ENCODE peak calls at places on chromosomes 13 and 19, in six cellular contexts. A is heart left ventricle; T is neural progenitor cell; M is HCT116; Z is CD8-positive, alpha-beta T cell; X is K562. J is an unnamed sample. For H3K4me1, the result is how much of the 10 kb centered on the place peaks cover.

GRCh38 chr13:107851670-107852460 is 363.5 kb downstream of the LIG4 start:
- DNase-seq in X (peak), A (no peak), T (peak), Z (no peak), M (no peak), J (no peak)

GRCh38 chr13:52846567-52847321 is 1.7 kb downstream of the PCDH8 start:
- DNase-seq in M (no peak), T (peak), X (no peak), Z (no peak), A (peak), J (peak)

GRCh38 chr19:50870417-50871089 is 2.7 kb upstream of the KLK2 start:
- DNase-seq in X (peak), T (peak), M (no peak), A (no peak), Z (no peak), J (no peak)

GRCh38 chr13:95552539-95553270 is at the start of gene CLDN10:
- DNase-seq in X (peak), M (no peak), Z (no peak), A (peak), T (peak), J (no peak)

GRCh38 chr19:5150902-5151741 is 182.2 kb downstream of the KDM4B start:
- DNase-seq in A (peak), T (no peak), Z (no peak), X (no peak), M (no peak), J (no peak)

GRCh38 chr13:62964522-62964921 is 1548.9 kb upstream of the PCDH20 start:
- DNase-seq in A (no peak), T (no peak), X (no peak), Z (no peak), M (no peak), J (no peak)

GRCh38 chr13:110443633-110444225 is 117.8 kb downstream of the RAB20 start:
- DNase-seq in M (no peak), T (no peak), X (no peak), A (no peak), Z (no peak), J (no peak)

GRCh38 chr13:27024062-27024461 is 147.5 kb downstream of the USP12 start:
- DNase-seq in A (no peak), T (no peak), M (no peak), Z (no peak), X (no peak), J (no peak)

GRCh38 chr13:35712907-35713685 is 236.6 kb upstream of the MAB21L1 start:
- DNase-seq in T (no peak), A (no peak), X (no peak), Z (no peak), M (no peak), J (no peak)

GRCh38 chr19:45878043-45878794 is 7.7 kb downstream of the IRF2BP1 start:
- DNase-seq in Z (no peak), X (no peak), A (no peak), M (no peak), T (no peak), J (no peak)
- H3K4me1 ChIP-seq in Z (under half), X (half or more), A (under half), M (under half), T (under half), J (under half)

DNA sequence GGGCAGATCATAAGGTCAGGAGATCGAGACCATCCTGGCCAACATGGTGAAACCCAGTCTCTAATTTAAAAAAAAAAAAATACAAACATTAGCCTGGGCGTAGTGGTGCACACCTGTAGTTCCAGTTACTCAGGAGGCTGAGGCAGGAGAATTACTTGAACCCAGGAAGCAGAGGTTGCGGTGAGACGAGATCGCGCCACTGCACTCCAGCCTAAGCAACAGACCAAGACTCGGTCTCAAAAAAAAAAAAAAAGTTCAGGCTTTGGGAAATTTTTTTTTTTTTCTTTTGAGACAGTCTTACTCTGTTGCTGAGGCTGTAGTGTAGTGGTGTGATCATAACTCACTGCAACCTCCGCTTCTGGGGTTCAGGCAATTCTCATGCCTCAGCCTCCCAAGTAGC is 14.7 kb downstream of the LSM14A start:
- DNase-seq in A (no peak), X (no peak), T (no peak), M (no peak), Z (no peak), J (no peak)
- H3K4me1 ChIP-seq in A (under half), X (under half), T (under half), M (under half), Z (half or more), J (half or more)

GRCh38 chr19:2062770-2063169 is 11.7 kb upstream of the MKNK2 start:
- DNase-seq in M (no peak), X (no peak), Z (no peak), A (no peak), T (no peak), J (peak)

GRCh38 chr19:2059422-2060201 is 8.6 kb upstream of the MKNK2 start:
- DNase-seq in A (peak), X (peak), T (peak), Z (no peak), M (peak), J (peak)

GRCh38 chr19:2061936-2062729 is 11.1 kb upstream of the MKNK2 start:
- DNase-seq in X (peak), A (no peak), M (no peak), Z (no peak), T (peak), J (no peak)

GRCh38 chr19:2063824-2064223 is 12.8 kb upstream of the MKNK2 start:
- DNase-seq in T (no peak), X (no peak), M (no peak), A (no peak), Z (no peak), J (peak)

DNA sequence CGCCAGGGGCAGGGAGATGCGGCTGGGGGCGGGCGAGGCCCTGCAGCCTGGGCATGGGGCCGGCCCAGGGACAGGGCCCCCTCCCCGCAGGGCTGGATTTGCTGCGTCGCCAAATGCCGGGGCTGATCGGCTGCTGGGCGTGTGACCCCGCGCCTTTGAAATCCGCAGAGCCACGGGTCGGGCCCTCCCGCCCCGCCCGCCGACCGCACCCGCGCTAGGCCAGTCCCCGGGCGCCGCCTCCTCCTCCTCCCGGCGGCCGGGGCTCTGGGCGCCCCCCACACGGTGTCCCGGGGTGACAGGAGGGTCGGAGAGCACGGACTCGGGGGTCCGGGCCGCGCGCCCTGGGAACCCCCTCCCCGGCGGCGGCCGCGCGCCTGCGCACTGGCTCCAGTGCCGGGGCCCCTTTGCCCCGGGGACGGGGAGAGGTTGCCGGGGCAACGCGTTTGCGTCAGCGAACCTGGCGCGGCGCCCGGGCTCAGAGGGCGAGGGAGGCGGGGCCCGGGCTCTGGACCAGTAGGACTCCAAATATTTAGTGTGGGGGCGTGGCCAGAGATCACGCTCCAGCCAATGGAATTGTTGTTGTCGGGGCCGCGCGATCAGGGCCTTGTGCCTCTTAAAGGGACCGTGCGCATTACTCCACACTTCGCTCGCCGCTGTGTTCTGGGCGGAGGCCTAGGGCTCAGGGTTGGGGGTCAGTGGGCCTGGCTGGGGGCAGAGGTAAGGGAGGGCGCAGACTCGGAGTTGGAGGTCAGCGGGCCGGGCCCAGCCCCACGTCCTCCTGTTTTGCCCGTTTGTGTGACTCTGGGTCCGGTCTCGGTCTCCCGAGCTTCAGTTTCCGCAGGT is 10.3 kb upstream of the MKNK2 start:
- DNase-seq in T (peak), X (peak), M (peak), A (peak), Z (peak), J (peak)
- H3K4me1 ChIP-seq in T (under half), X (half or more), M (half or more), A (under half), Z (half or more), J (half or more)

GRCh38 chr13:113967729-113968462 is 6.0 kb downstream of the C13orf46 start:
- DNase-seq in X (no peak), M (no peak), Z (no peak), T (no peak), A (peak), J (no peak)

GRCh38 chr13:113965383-113965874 is 8.4 kb downstream of the C13orf46 start:
- DNase-seq in Z (no peak), X (no peak), A (no peak), M (no peak), T (no peak), J (no peak)

GRCh38 chr13:113967206-113967720 is 6.6 kb downstream of the C13orf46 start:
- DNase-seq in T (no peak), Z (no peak), M (no peak), X (no peak), A (peak), J (no peak)

GRCh38 chr13:113964251-113964995 is 9.5 kb downstream of the C13orf46 start:
- DNase-seq in T (no peak), M (no peak), Z (no peak), X (no peak), A (peak), J (no peak)

GRCh38 chr13:113965968-113966884 is 7.7 kb downstream of the C13orf46 start:
- DNase-seq in T (no peak), X (no peak), Z (no peak), A (no peak), M (no peak), J (no peak)
- H3K4me1 ChIP-seq in T (under half), X (under half), Z (under half), A (under half), M (under half), J (under half)

GRCh38 chr19:12774588-12775555 is at the start of gene HOOK2:
- DNase-seq in Z (peak), M (peak), A (peak), T (peak), X (no peak), J (no peak)

GRCh38 chr19:12778905-12779161 is 3.5 kb upstream of the HOOK2 start:
- DNase-seq in X (no peak), T (no peak), Z (no peak), M (no peak), A (no peak), J (no peak)

GRCh38 chr19:12777217-12778019 is 2.1 kb upstream of the HOOK2 start:
- DNase-seq in Z (peak), M (no peak), T (peak), A (peak), X (peak), J (peak)

GRCh38 chr19:12779162-12779993 is 4.0 kb upstream of the HOOK2 start:
- DNase-seq in X (peak), T (peak), Z (no peak), A (peak), M (no peak), J (peak)

GRCh38 chr19:12778020-12778904 is 2.9 kb upstream of the HOOK2 start:
- DNase-seq in Z (peak), T (peak), A (peak), X (no peak), M (no peak), J (peak)
- H3K4me1 ChIP-seq in Z (under half), T (under half), A (under half), X (half or more), M (half or more), J (under half)

DNA sequence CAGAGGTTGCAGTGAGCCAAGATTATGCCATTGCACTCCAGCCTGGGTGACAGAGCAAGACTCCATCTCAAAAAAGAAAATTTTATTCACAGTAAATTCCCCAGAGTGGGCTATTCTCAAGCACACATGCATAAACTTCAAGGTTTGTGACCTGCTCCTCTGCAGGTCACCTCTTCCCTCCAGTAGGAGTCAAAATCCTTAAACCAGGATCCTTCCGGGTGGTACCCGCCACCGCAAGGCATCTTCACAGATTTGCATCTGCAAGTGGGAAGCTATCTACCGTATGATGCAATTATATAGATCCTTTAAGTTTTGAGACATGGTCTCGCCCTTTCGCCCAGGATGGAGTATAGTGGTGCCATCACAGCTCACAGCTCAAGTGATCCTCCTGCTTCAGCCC is 3.0 kb upstream of the ECH1 start:
- DNase-seq in A (peak), M (no peak), X (no peak), Z (no peak), T (no peak), J (no peak)
- H3K4me1 ChIP-seq in A (under half), M (under half), X (under half), Z (under half), T (under half), J (under half)

GRCh38 chr19:8389891-8390616 is at the start of gene RAB11B:
- DNase-seq in T (peak), Z (peak), M (peak), X (peak), A (peak), J (peak)
- H3K4me1 ChIP-seq in T (under half), Z (under half), M (under half), X (under half), A (under half), J (under half)

DNA sequence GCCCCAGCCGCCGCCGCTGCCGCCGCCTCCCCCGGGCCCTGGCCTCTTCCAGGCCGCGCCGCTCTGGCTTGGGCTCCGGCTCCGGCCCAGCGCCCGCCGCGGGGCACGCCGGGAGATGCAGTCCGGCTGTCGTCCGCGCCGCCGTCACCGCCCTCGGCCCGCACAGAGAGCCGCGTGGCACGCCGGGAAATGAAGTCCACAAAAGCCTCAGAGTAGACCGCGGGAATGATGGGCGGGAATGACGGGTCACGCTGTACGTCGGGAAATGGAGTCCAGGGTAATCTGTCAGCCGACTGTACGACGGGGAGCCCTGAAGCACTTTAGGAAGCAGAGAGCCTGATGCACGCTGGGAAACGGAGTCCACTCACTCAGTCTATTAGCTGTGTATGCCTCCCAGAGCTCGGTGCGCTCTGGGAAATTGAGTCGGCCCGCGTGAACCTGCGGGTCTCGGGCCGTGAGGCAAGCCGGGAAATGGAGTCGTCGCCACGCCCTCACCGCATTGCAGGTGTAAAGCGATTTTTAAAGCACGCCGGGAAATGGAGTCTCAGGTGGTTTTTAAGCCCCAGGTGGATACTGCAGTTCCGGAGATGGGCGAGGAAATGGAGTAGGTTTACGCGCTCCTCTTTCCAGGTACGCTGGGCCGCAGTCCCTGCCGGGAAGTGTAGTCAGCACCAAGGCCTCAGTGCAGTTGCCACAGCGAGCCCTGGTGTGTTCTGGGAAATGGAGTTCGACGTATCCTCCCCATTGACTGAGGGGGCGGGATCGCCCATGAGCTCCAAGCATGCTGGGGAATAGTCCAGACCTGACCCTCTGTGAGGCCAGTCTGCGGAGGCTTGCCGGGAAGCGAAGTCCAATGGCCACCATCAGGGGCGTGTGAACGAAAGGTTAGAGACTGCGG is at the start of gene GSK3A:
- DNase-seq in T (peak), X (peak), M (peak), A (peak), Z (peak), J (peak)
- H3K4me1 ChIP-seq in T (under half), X (under half), M (under half), A (under half), Z (under half), J (under half)